ENCODE peak calls at places on chromosome 14, in four cellular contexts. P is stomach, L is GM12891, X is prostate gland. Z is an unnamed sample.

GRCh38 chr14:81565441-81566290 is 32.0 kb upstream of the SEL1L start:
- DNase-seq in L (peak), X (no peak), P (no peak), Z (no peak)

GRCh38 chr14:74441113-74441512 is 15.1 kb upstream of the SYNDIG1L start:
- DNase-seq in P (no peak), L (no peak), X (no peak), Z (no peak)

GRCh38 chr14:91138511-91139359 is 24.9 kb downstream of the DGLUCY start:
- DNase-seq in L (no peak), P (no peak), X (no peak), Z (no peak)

GRCh38 chr14:70856851-70857498 is 47.7 kb upstream of the MAP3K9 start:
- DNase-seq in P (no peak), X (no peak), L (no peak), Z (no peak)

GRCh38 chr14:47675489-47676300 is at the start of gene MDGA2:
- DNase-seq in X (no peak), P (no peak), L (peak), Z (no peak)

GRCh38 chr14:34873591-34874385 is 1.4 kb downstream of the BAZ1A start:
- DNase-seq in P (peak), L (peak), X (peak), Z (peak)

GRCh38 chr14:87005336-87005735 is 987.6 kb downstream of the GALC start:
- DNase-seq in P (no peak), L (no peak), X (no peak), Z (no peak)

GRCh38 chr14:94115068-94115591 is 4.6 kb downstream of the IFI27 start:
- DNase-seq in L (no peak), X (no peak), P (peak), Z (no peak)

GRCh38 chr14:37034410-37035285 is 137.8 kb downstream of the SLC25A21 start:
- DNase-seq in X (no peak), L (no peak), P (no peak), Z (no peak)

GRCh38 chr14:55913324-55914035 is 204.7 kb upstream of the PELI2 start:
- DNase-seq in X (no peak), P (no peak), L (no peak), Z (no peak)
- TF ChIP-seq POLR2AphosphoS5 in X (no peak), P (peak), L (no peak), Z (no peak)

GRCh38 chr14:97217094-97217885 is 420.1 kb downstream of the VRK1 start:
- DNase-seq in L (no peak), P (no peak), X (no peak), Z (no peak)

GRCh38 chr14:97219356-97220017 is 422.3 kb downstream of the VRK1 start:
- DNase-seq in L (no peak), X (no peak), P (no peak), Z (no peak)

GRCh38 chr14:97215263-97215969 is 418.2 kb downstream of the VRK1 start:
- DNase-seq in X (no peak), L (no peak), P (no peak), Z (no peak)

GRCh38 chr14:97218713-97219355 is 421.7 kb downstream of the VRK1 start:
- DNase-seq in P (no peak), X (no peak), L (no peak), Z (no peak)

GRCh38 chr14:97218336-97218712 is 421.1 kb downstream of the VRK1 start:
- DNase-seq in P (no peak), X (no peak), L (no peak), Z (no peak)
- TF ChIP-seq POLR2AphosphoS5 in P (no peak), X (no peak), L (no peak), Z (no peak)

DNA sequence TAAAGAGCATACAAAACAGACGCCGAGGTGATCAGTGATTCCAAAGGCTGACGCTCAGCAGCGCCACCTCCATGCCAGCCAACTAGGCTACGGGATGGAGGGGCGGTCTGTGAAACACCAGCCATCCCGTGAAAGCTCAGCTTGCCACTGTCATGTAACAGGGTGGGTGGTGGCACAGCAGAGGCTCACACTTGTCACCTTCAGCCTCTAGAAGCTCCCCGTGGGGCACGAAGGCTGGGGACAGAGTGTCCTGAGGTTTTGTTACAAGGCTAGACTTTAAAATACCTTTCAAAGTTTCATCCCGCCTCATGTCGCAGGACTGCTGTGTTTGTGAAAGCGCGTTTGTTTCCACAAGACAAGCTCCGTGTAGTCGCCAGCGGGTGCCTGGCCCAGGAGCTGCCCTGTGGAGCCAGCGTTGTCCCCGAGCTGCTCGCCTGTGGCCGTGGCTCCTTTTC is 20.7 kb downstream of the XRCC3 start:
- DNase-seq in L (no peak), P (no peak), X (no peak), Z (no peak)
- TF ChIP-seq POLR2AphosphoS5 in L (no peak), P (no peak), X (no peak), Z (peak)

DNA sequence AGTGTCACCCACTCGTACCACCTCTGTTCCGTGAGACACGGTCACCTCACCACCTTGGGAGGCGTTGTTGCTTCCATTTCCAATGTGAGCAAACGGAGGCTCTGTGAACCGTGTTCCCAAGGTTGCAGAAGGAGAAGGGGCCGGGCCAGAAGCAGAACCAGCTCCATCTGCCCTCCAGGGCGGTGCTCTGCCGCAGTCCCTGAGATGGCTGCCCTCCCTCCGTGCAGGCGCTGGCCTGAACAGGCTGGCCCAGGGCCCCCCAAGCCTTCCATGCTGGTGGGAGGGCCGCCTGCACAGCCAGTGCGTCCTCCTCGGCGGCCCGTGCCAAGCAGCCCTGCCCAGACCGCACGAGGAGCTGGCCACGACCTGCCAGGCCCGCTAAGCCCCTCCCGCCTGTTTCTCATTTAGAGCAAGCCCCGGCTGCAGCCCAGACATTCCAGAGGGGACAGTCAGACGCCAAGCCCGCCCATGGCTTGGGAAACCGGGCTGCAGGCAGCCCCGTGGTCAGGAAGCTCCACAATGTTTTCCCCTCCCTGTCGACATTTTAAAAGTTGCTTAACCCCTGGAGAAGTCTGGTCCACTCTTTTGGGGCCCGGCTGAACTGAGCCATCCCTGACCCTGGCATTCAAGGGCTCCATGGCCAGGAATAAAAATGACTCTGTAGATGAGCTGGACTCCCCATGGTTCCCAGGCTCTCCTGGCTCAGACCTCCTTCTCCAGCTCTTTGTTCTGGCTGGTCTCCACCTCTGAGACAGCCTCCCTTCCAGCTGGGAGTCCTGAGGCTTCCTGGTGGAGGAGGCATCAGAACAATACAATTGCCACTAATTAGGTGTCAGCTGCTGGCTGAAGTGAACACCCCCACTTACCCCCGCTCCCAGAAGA is 236.0 kb downstream of the BCL11B start:
- DNase-seq in P (peak), X (peak), L (no peak), Z (no peak)
- TF ChIP-seq POLR2AphosphoS5 in P (peak), X (peak), L (no peak), Z (no peak)

DNA sequence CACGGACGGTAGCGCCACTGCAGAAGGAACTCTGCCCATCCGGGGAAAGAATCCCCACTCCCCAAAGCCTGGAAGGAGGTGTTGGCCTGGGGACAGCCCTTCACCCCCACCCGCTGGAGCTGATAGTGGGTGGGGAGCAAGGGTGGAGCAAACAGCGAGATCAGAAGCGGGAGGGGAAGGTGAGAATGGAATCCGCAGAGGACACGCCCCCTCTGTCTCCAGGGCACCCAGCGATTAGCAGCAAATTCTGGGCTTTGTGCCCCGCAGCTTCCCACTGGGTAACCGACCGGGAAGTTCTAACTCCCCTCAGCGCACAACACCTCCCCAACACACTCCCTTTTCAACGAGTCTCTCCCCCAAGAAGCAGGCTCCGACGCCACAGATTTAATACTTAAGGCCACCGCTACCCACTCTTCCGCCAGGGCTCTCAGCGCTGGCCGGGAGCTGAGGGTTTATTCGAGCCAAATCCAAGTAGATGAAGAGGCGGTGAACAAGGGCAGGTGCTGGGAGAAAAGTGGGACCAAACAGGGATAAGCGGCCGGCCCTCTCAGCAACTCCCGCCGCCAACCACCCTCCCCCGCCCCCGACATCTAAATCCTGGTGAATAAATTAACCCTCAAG is 1.3 kb downstream of the SLC25A29 start:
- DNase-seq in L (no peak), P (peak), X (peak), Z (no peak)
- TF ChIP-seq POLR2AphosphoS5 in L (no peak), P (peak), X (peak), Z (no peak)

Z was measured in GM12892.